ENCODE peak calls at places on chromosomes 5 and 9, in nine cellular contexts. One of them, this sample, is unnamed. For H3K9me3, the result is how much of the 10 kb centered on the place peaks cover.

GRCh38 chr5:164345173-164345572 is 839.8 kb downstream of the MAT2B start:
- DNase-seq in stomach: no peak
- DNase-seq in breast epithelium: no peak
- DNase-seq in tibial artery: no peak
- DNase-seq in ovary: no peak
- DNase-seq in Caco-2: no peak
- DNase-seq in psoas muscle: no peak
- DNase-seq in mammary epithelial cell: no peak
- DNase-seq in naive thymus-derived CD4-positive, alpha-beta T cell: no peak
- DNase-seq in this sample: no peak

GRCh38 chr9:124260769-124261603 is 3.2 kb downstream of the NEK6 start:
- DNase-seq in naive thymus-derived CD4-positive, alpha-beta T cell: no peak
- DNase-seq in Caco-2: no peak
- DNase-seq in stomach: peak
- DNase-seq in breast epithelium: no peak
- DNase-seq in mammary epithelial cell: peak
- DNase-seq in tibial artery: peak
- DNase-seq in ovary: no peak
- DNase-seq in psoas muscle: no peak
- DNase-seq in this sample: peak

GRCh38 chr9:120324996-120325642 is 254.8 kb downstream of the CDK5RAP2 start:
- DNase-seq in stomach: no peak
- DNase-seq in tibial artery: no peak
- DNase-seq in mammary epithelial cell: no peak
- DNase-seq in Caco-2: peak
- DNase-seq in ovary: no peak
- DNase-seq in naive thymus-derived CD4-positive, alpha-beta T cell: no peak
- DNase-seq in psoas muscle: no peak
- DNase-seq in breast epithelium: no peak
- DNase-seq in this sample: no peak

GRCh38 chr5:99191181-99191775 is 262.5 kb upstream of the CHD1 start:
- DNase-seq in tibial artery: no peak
- DNase-seq in ovary: no peak
- DNase-seq in psoas muscle: no peak
- DNase-seq in mammary epithelial cell: no peak
- DNase-seq in Caco-2: no peak
- DNase-seq in naive thymus-derived CD4-positive, alpha-beta T cell: no peak
- DNase-seq in breast epithelium: no peak
- DNase-seq in stomach: no peak
- DNase-seq in this sample: no peak

GRCh38 chr9:75106856-75107255 is 18.5 kb downstream of the OSTF1 start:
- DNase-seq in ovary: peak
- DNase-seq in breast epithelium: no peak
- DNase-seq in psoas muscle: no peak
- DNase-seq in Caco-2: no peak
- DNase-seq in mammary epithelial cell: no peak
- DNase-seq in stomach: no peak
- DNase-seq in naive thymus-derived CD4-positive, alpha-beta T cell: no peak
- DNase-seq in tibial artery: no peak
- DNase-seq in this sample: no peak

GRCh38 chr9:121861501-121862180 is 210.2 kb downstream of the DAB2IP start:
- DNase-seq in mammary epithelial cell: no peak
- DNase-seq in stomach: peak
- DNase-seq in breast epithelium: no peak
- DNase-seq in ovary: no peak
- DNase-seq in psoas muscle: peak
- DNase-seq in naive thymus-derived CD4-positive, alpha-beta T cell: no peak
- DNase-seq in tibial artery: no peak
- DNase-seq in Caco-2: peak
- DNase-seq in this sample: peak

GRCh38 chr5:54867310-54867944 is 118.0 kb downstream of the ESM1 start:
- DNase-seq in Caco-2: peak
- DNase-seq in psoas muscle: no peak
- DNase-seq in tibial artery: no peak
- DNase-seq in naive thymus-derived CD4-positive, alpha-beta T cell: peak
- DNase-seq in stomach: no peak
- DNase-seq in mammary epithelial cell: peak
- DNase-seq in breast epithelium: no peak
- DNase-seq in ovary: no peak
- DNase-seq in this sample: peak

GRCh38 chr5:15834596-15835245 is 334.7 kb downstream of the FBXL7 start:
- DNase-seq in naive thymus-derived CD4-positive, alpha-beta T cell: no peak
- DNase-seq in psoas muscle: no peak
- DNase-seq in Caco-2: no peak
- DNase-seq in breast epithelium: no peak
- DNase-seq in tibial artery: no peak
- DNase-seq in stomach: no peak
- DNase-seq in mammary epithelial cell: peak
- DNase-seq in ovary: no peak
- DNase-seq in this sample: peak

GRCh38 chr9:104276709-104277245 is 182.7 kb downstream of the SMC2 start:
- DNase-seq in psoas muscle: no peak
- DNase-seq in Caco-2: no peak
- DNase-seq in ovary: no peak
- DNase-seq in stomach: no peak
- DNase-seq in mammary epithelial cell: peak
- DNase-seq in tibial artery: no peak
- DNase-seq in naive thymus-derived CD4-positive, alpha-beta T cell: no peak
- DNase-seq in breast epithelium: no peak
- DNase-seq in this sample: no peak

GRCh38 chr5:44178414-44178813 is 210.8 kb downstream of the FGF10 start:
- DNase-seq in naive thymus-derived CD4-positive, alpha-beta T cell: no peak
- DNase-seq in psoas muscle: no peak
- DNase-seq in mammary epithelial cell: no peak
- DNase-seq in stomach: no peak
- DNase-seq in ovary: no peak
- DNase-seq in tibial artery: no peak
- DNase-seq in breast epithelium: no peak
- DNase-seq in Caco-2: no peak
- DNase-seq in this sample: no peak

GRCh38 chr5:110463116-110463515 is 263.4 kb downstream of the TMEM232 start:
- DNase-seq in Caco-2: no peak
- DNase-seq in ovary: no peak
- DNase-seq in tibial artery: no peak
- DNase-seq in psoas muscle: no peak
- DNase-seq in naive thymus-derived CD4-positive, alpha-beta T cell: no peak
- DNase-seq in breast epithelium: no peak
- DNase-seq in mammary epithelial cell: no peak
- DNase-seq in stomach: no peak
- DNase-seq in this sample: no peak

GRCh38 chr9:106885451-106885850 is 22.5 kb downstream of the ZNF462 start:
- DNase-seq in Caco-2: no peak
- DNase-seq in tibial artery: no peak
- DNase-seq in psoas muscle: peak
- DNase-seq in breast epithelium: no peak
- DNase-seq in mammary epithelial cell: peak
- DNase-seq in stomach: no peak
- DNase-seq in naive thymus-derived CD4-positive, alpha-beta T cell: no peak
- DNase-seq in ovary: no peak
- DNase-seq in this sample: no peak

GRCh38 chr5:151128817-151129216 is 28.8 kb downstream of the ANXA6 start:
- DNase-seq in breast epithelium: no peak
- DNase-seq in stomach: no peak
- DNase-seq in mammary epithelial cell: no peak
- DNase-seq in tibial artery: no peak
- DNase-seq in psoas muscle: no peak
- DNase-seq in Caco-2: no peak
- DNase-seq in ovary: no peak
- DNase-seq in naive thymus-derived CD4-positive, alpha-beta T cell: no peak
- DNase-seq in this sample: no peak

GRCh38 chr5:132506094-132506692 is 15.6 kb upstream of the IRF1 start:
- DNase-seq in stomach: no peak
- DNase-seq in Caco-2: peak
- DNase-seq in ovary: no peak
- DNase-seq in tibial artery: no peak
- DNase-seq in psoas muscle: no peak
- DNase-seq in mammary epithelial cell: peak
- DNase-seq in naive thymus-derived CD4-positive, alpha-beta T cell: no peak
- DNase-seq in breast epithelium: no peak
- DNase-seq in this sample: no peak

GRCh38 chr5:54792611-54793404 is 192.6 kb downstream of the ESM1 start:
- DNase-seq in Caco-2: no peak
- DNase-seq in mammary epithelial cell: no peak
- DNase-seq in naive thymus-derived CD4-positive, alpha-beta T cell: no peak
- DNase-seq in tibial artery: no peak
- DNase-seq in psoas muscle: no peak
- DNase-seq in stomach: peak
- DNase-seq in breast epithelium: no peak
- DNase-seq in ovary: no peak
- DNase-seq in this sample: no peak

GRCh38 chr5:81755320-81755719 is 4.4 kb upstream of the SSBP2 start:
- DNase-seq in stomach: peak
- DNase-seq in Caco-2: peak
- DNase-seq in breast epithelium: no peak
- DNase-seq in mammary epithelial cell: peak
- DNase-seq in naive thymus-derived CD4-positive, alpha-beta T cell: no peak
- DNase-seq in tibial artery: peak
- DNase-seq in psoas muscle: no peak
- DNase-seq in ovary: no peak
- DNase-seq in this sample: peak

GRCh38 chr9:26527931-26528330 is 364.7 kb downstream of the CAAP1 start:
- DNase-seq in stomach: no peak
- DNase-seq in mammary epithelial cell: no peak
- DNase-seq in Caco-2: no peak
- DNase-seq in breast epithelium: no peak
- DNase-seq in psoas muscle: no peak
- DNase-seq in naive thymus-derived CD4-positive, alpha-beta T cell: no peak
- DNase-seq in tibial artery: no peak
- DNase-seq in ovary: no peak
- DNase-seq in this sample: no peak

DNA sequence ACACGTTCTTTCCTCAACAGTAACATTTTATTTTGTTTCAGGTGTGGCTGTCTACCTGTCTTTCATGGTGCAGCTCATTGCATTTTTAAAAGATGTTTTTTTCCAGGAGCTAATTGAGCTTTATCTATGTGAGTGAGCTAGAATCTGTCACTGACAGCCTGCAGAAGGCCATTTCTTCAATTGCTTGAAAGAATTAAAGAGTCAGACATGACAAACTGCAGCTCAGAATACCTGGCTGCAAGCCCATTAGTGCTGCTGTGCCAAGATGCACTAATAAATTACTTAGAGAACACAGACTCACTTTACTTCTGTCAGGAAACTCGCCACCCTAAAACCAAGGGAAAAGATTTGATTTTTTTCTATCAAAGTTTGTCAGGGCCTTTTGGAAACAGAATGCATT is 368.4 kb downstream of the CAAP1 start:
- DNase-seq in tibial artery: no peak
- DNase-seq in naive thymus-derived CD4-positive, alpha-beta T cell: no peak
- DNase-seq in breast epithelium: no peak
- DNase-seq in psoas muscle: no peak
- DNase-seq in ovary: no peak
- DNase-seq in mammary epithelial cell: no peak
- DNase-seq in stomach: no peak
- DNase-seq in Caco-2: no peak
- DNase-seq in this sample: no peak
- H3K9me3 ChIP-seq in tibial artery: under half
- H3K9me3 ChIP-seq in naive thymus-derived CD4-positive, alpha-beta T cell: under half
- H3K9me3 ChIP-seq in breast epithelium: under half
- H3K9me3 ChIP-seq in psoas muscle: under half
- H3K9me3 ChIP-seq in ovary: under half
- H3K9me3 ChIP-seq in mammary epithelial cell: under half
- H3K9me3 ChIP-seq in stomach: under half
- H3K9me3 ChIP-seq in Caco-2: under half
- H3K9me3 ChIP-seq in this sample: under half

DNA sequence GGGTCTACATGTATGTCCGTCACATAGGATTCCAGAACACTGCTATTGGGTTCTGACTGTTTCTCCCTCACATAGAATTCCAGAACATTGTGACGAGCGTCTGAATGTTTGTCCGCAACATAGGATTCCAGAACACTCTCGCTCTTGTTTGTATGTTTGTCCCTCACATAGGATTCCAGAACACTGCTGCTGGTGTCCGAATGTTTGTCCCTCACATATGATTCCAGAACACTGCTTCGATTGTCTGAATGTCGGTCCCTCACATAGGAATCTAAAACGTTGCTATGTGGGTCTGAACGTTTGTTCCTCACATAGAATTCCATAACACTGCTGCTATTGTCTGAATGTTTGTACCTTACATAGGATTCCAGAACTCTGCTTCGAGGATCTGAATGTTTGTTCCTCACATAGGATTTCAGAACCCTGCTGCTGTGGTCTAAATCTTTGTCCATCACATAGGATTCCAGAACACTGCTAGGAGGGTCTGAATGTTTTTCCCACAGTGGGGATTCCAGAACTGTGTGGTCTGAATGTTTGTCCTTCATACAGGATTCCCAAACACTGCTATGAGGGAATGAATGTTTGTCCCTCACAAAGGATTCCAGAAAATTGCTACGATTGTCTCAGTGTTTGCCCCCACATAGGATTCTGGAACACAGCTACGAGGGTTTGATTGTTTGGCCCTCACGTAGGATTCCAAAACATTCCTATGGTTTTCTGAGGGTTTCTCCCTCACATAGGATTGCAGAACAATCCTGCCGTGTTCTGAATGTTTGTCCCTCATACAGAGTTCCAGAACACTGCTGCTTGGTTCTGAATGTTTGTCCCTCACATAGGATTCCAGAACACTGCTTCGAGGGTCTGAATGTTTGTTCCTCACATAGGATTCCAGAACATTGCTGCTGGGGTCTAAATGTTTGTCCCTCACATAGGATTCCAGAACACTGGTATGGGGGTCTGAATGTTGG is 220.5 kb downstream of the FOXD4L6 start:
- DNase-seq in breast epithelium: no peak
- DNase-seq in psoas muscle: no peak
- DNase-seq in mammary epithelial cell: no peak
- DNase-seq in Caco-2: no peak
- DNase-seq in naive thymus-derived CD4-positive, alpha-beta T cell: no peak
- DNase-seq in stomach: no peak
- DNase-seq in tibial artery: no peak
- DNase-seq in ovary: no peak
- DNase-seq in this sample: no peak
- H3K9me3 ChIP-seq in breast epithelium: half or more
- H3K9me3 ChIP-seq in psoas muscle: half or more
- H3K9me3 ChIP-seq in mammary epithelial cell: under half
- H3K9me3 ChIP-seq in Caco-2: under half
- H3K9me3 ChIP-seq in naive thymus-derived CD4-positive, alpha-beta T cell: under half
- H3K9me3 ChIP-seq in stomach: half or more
- H3K9me3 ChIP-seq in tibial artery: half or more
- H3K9me3 ChIP-seq in ovary: half or more
- H3K9me3 ChIP-seq in this sample: under half

DNA sequence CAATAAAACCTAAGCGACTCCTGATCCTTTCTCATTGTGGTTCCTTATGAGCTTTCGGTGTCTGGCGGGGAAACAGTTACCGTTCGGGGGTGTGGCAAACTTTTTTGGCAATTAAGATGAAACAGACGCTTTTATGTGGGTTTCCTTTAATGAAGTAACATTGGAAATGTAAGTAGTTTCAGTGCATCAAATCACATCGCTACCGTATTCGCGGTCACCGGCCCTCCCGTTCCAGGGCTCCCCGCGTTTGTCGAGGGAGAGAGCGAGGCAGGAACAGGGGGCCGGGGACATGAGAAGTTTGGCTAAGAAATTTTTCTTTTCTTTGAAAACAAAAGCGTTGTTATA is 3.9 kb upstream of the IRX2 start:
- DNase-seq in Caco-2: no peak
- DNase-seq in tibial artery: no peak
- DNase-seq in naive thymus-derived CD4-positive, alpha-beta T cell: no peak
- DNase-seq in psoas muscle: no peak
- DNase-seq in mammary epithelial cell: peak
- DNase-seq in stomach: no peak
- DNase-seq in breast epithelium: peak
- DNase-seq in ovary: no peak
- DNase-seq in this sample: no peak
- H3K9me3 ChIP-seq in Caco-2: under half
- H3K9me3 ChIP-seq in tibial artery: under half
- H3K9me3 ChIP-seq in naive thymus-derived CD4-positive, alpha-beta T cell: under half
- H3K9me3 ChIP-seq in psoas muscle: under half
- H3K9me3 ChIP-seq in mammary epithelial cell: under half
- H3K9me3 ChIP-seq in stomach: under half
- H3K9me3 ChIP-seq in breast epithelium: under half
- H3K9me3 ChIP-seq in ovary: under half
- H3K9me3 ChIP-seq in this sample: under half

GRCh38 chr9:11506980-11507379 is 894.2 kb upstream of the PTPRD start:
- DNase-seq in stomach: no peak
- DNase-seq in ovary: no peak
- DNase-seq in mammary epithelial cell: no peak
- DNase-seq in Caco-2: no peak
- DNase-seq in breast epithelium: no peak
- DNase-seq in tibial artery: no peak
- DNase-seq in psoas muscle: no peak
- DNase-seq in naive thymus-derived CD4-positive, alpha-beta T cell: no peak
- DNase-seq in this sample: no peak
- H3K9me3 ChIP-seq in stomach: under half
- H3K9me3 ChIP-seq in ovary: under half
- H3K9me3 ChIP-seq in mammary epithelial cell: under half
- H3K9me3 ChIP-seq in Caco-2: under half
- H3K9me3 ChIP-seq in breast epithelium: under half
- H3K9me3 ChIP-seq in tibial artery: under half
- H3K9me3 ChIP-seq in psoas muscle: under half
- H3K9me3 ChIP-seq in naive thymus-derived CD4-positive, alpha-beta T cell: under half
- H3K9me3 ChIP-seq in this sample: under half

This sample was measured in PC-9.